ENCODE peak calls at places on chromosomes 11 and 22, in eight cellular contexts. E, F, R, Q, L, P, A and V are unnamed samples.

GRCh38 chr22:27980424-27981148 is 61.5 kb upstream of the PITPNB start:
- DNase-seq in E (no peak), F (no peak), R (no peak), Q (no peak), L (no peak), P (no peak), A (peak; percentile 73), V (no peak)

GRCh38 chr11:12287009-12287373 is 90.4 kb upstream of the PARVA start:
- DNase-seq in E (peak; percentile 51), F (no peak), R (no peak), Q (no peak), L (peak; percentile 88), P (no peak), A (no peak), V (peak; percentile 24)

GRCh38 chr11:88507771-88508557 is 170.4 kb upstream of the CTSC start:
- DNase-seq in E (no peak), F (no peak), R (peak; percentile 8), Q (no peak), L (no peak), P (no peak), A (no peak), V (no peak)

GRCh38 chr11:117647872-117648271 is 149.1 kb downstream of the DSCAML1 start:
- DNase-seq in E (no peak), F (no peak), R (no peak), Q (no peak), L (no peak), P (no peak), A (no peak), V (no peak)

GRCh38 chr11:16097543-16097942 is 258.8 kb downstream of the SOX6 start:
- DNase-seq in E (no peak), F (no peak), R (no peak), Q (peak; percentile 98), L (no peak), P (no peak), A (no peak), V (no peak)

GRCh38 chr22:23155831-23156230 is 10.6 kb downstream of the RAB36 start:
- DNase-seq in E (no peak), F (no peak), R (no peak), Q (no peak), L (no peak), P (no peak), A (no peak), V (no peak)

GRCh38 chr11:74559110-74559933 is 33.1 kb upstream of the POLD3 start:
- DNase-seq in E (peak; percentile 72), F (peak; percentile 16), R (no peak), Q (no peak), L (peak; percentile 87), P (no peak), A (no peak), V (no peak)

GRCh38 chr11:94193288-94193687 is 64.6 kb downstream of the PANX1 start:
- DNase-seq in E (peak; percentile 57), F (no peak), R (no peak), Q (no peak), L (peak; percentile 65), P (no peak), A (no peak), V (no peak)

GRCh38 chr11:5004429-5005274 is 10.0 kb downstream of the OR51L1 start:
- DNase-seq in E (peak; percentile 38), F (peak; percentile 66), R (no peak), Q (peak; percentile 65), L (peak; percentile 54), P (peak; percentile 44), A (peak; percentile 52), V (peak; percentile 72)

GRCh38 chr11:12198261-12198925 is 88.0 kb downstream of the MICAL2 start:
- DNase-seq in E (no peak), F (no peak), R (no peak), Q (no peak), L (no peak), P (peak; percentile 32), A (no peak), V (peak; percentile 46)

GRCh38 chr22:37484115-37485005 is 1.8 kb downstream of the MFNG start:
- DNase-seq in E (peak; percentile 80), F (peak; percentile 37), R (peak; percentile 85), Q (no peak), L (peak; percentile 89), P (peak; percentile 93), A (no peak), V (peak; percentile 72)

GRCh38 chr11:121240650-121241299 is 51.8 kb upstream of the SC5D start:
- DNase-seq in E (no peak), F (no peak), R (no peak), Q (no peak), L (no peak), P (no peak), A (no peak), V (no peak)

GRCh38 chr11:65429069-65429681 is 6.6 kb downstream of the NEAT1 start:
- DNase-seq in E (no peak), F (no peak), R (peak; percentile 35), Q (no peak), L (peak; percentile 65), P (no peak), A (no peak), V (peak; percentile 43)

GRCh38 chr22:46833228-46833627 is 70.8 kb downstream of the TBC1D22A start:
- DNase-seq in E (no peak), F (peak; percentile 44), R (no peak), Q (no peak), L (peak; percentile 53), P (peak; percentile 7), A (peak; percentile 67), V (peak; percentile 65)

GRCh38 chr11:43543313-43543712 is 137.2 kb upstream of the HSD17B12 start:
- DNase-seq in E (no peak), F (no peak), R (no peak), Q (no peak), L (no peak), P (no peak), A (no peak), V (no peak)

GRCh38 chr11:128726464-128727139 is 32.7 kb downstream of the FLI1 start:
- DNase-seq in E (no peak), F (no peak), R (no peak), Q (no peak), L (peak; percentile 29), P (peak; percentile 84), A (no peak), V (no peak)

GRCh38 chr11:119315139-119316016 is 1.6 kb downstream of the MCAM start:
- DNase-seq in E (no peak), F (no peak), R (peak; percentile 55), Q (peak; percentile 88), L (peak; percentile 41), P (peak; percentile 66), A (peak; percentile 74), V (no peak)

GRCh38 chr22:26401726-26402125 is 27.3 kb upstream of the ASPHD2 start:
- DNase-seq in E (no peak), F (no peak), R (no peak), Q (no peak), L (no peak), P (no peak), A (no peak), V (no peak)

GRCh38 chr11:104275992-104276391 is 112.0 kb upstream of the PDGFD start:
- DNase-seq in E (no peak), F (no peak), R (no peak), Q (no peak), L (peak; percentile 13), P (no peak), A (no peak), V (no peak)

GRCh38 chr11:106271686-106272085 is 194.2 kb downstream of the AASDHPPT start:
- DNase-seq in E (no peak), F (no peak), R (no peak), Q (no peak), L (no peak), P (no peak), A (no peak), V (no peak)

GRCh38 chr11:65290448-65291165 is 24.1 kb upstream of the CDC42EP2 start:
- DNase-seq in E (peak; percentile 86), F (no peak), R (no peak), Q (no peak), L (peak; percentile 94), P (no peak), A (no peak), V (peak; percentile 77)

GRCh38 chr11:130904380-130904779 is 11.9 kb downstream of the SNX19 start:
- DNase-seq in E (no peak), F (no peak), R (no peak), Q (no peak), L (peak; percentile 24), P (no peak), A (no peak), V (no peak)

GRCh38 chr22:46089426-46090041 is 60.8 kb upstream of the PPARA start:
- DNase-seq in E (no peak), F (no peak), R (no peak), Q (no peak), L (no peak), P (no peak), A (no peak), V (peak; percentile 26)

GRCh38 chr22:17266261-17266971 is 47.2 kb upstream of the ADA2 start:
- DNase-seq in E (no peak), F (peak; percentile 30), R (no peak), Q (peak; percentile 77), L (no peak), P (peak; percentile 55), A (peak; percentile 81), V (no peak)

GRCh38 chr11:37500425-37500824 is 902.4 kb upstream of the RAG2 start:
- DNase-seq in E (no peak), F (no peak), R (no peak), Q (no peak), L (no peak), P (no peak), A (no peak), V (no peak)

GRCh38 chr11:59224419-59224928 is 11.7 kb upstream of the MPEG1 start:
- DNase-seq in E (no peak), F (no peak), R (no peak), Q (no peak), L (peak; percentile 36), P (no peak), A (no peak), V (no peak)

GRCh38 chr11:37474889-37475288 is 876.9 kb upstream of the RAG2 start:
- DNase-seq in E (no peak), F (no peak), R (no peak), Q (no peak), L (no peak), P (no peak), A (no peak), V (no peak)

GRCh38 chr22:49664371-49664881 is 163.2 kb downstream of the BRD1 start:
- DNase-seq in E (no peak), F (no peak), R (no peak), Q (no peak), L (no peak), P (no peak), A (no peak), V (no peak)

GRCh38 chr11:65489706-65490310 is 9.0 kb upstream of the MALAT1 start:
- DNase-seq in E (no peak), F (no peak), R (no peak), Q (no peak), L (peak; percentile 62), P (no peak), A (no peak), V (peak; percentile 48)

GRCh38 chr11:26330255-26330654 is 1.7 kb upstream of the ANO3 start:
- DNase-seq in E (no peak), F (no peak), R (no peak), Q (no peak), L (no peak), P (no peak), A (no peak), V (no peak)

GRCh38 chr11:85977751-85978160 is 91.1 kb downstream of the PICALM start:
- DNase-seq in E (no peak), F (no peak), R (no peak), Q (no peak), L (no peak), P (no peak), A (no peak), V (no peak)

GRCh38 chr11:71927813-71928738 is at the start of gene XNDC1N:
- DNase-seq in E (peak; percentile 83), F (peak; percentile 35), R (peak; percentile 85), Q (peak; percentile 93), L (peak; percentile 91), P (peak; percentile 88), A (peak; percentile 55), V (peak; percentile 77)

GRCh38 chr11:70073881-70074371 is 4.2 kb upstream of the ANO1 start:
- DNase-seq in E (no peak), F (no peak), R (peak; percentile 34), Q (no peak), L (peak; percentile 87), P (no peak), A (no peak), V (no peak)

GRCh38 chr11:82883853-82884252 is 16.4 kb downstream of the PRCP start:
- DNase-seq in E (no peak), F (no peak), R (no peak), Q (no peak), L (peak; percentile 93), P (no peak), A (no peak), V (no peak)